ENCODE peak calls at places on chromosomes 5 and 9, in nine cellular contexts. One of them, this sample, is unnamed.

GRCh38 chr9:78601957-78602565 is 305.1 kb downstream of the PSAT1 start:
- DNase-seq in esophagus squamous epithelium: no peak
- DNase-seq in IMR-90: peak; percentile 66
- DNase-seq in transverse colon: no peak
- DNase-seq in astrocyte of the cerebellum: peak; percentile 50
- DNase-seq in AG09309: no peak
- DNase-seq in cardiac fibroblast: peak; percentile 58
- DNase-seq in BJ: no peak
- DNase-seq in left lung: no peak
- DNase-seq in this sample: peak; percentile 73

GRCh38 chr5:150457562-150458240 is 8.2 kb upstream of the RPS14 start:
- DNase-seq in AG09309: no peak
- DNase-seq in cardiac fibroblast: no peak
- DNase-seq in left lung: no peak
- DNase-seq in transverse colon: no peak
- DNase-seq in IMR-90: no peak
- DNase-seq in BJ: no peak
- DNase-seq in astrocyte of the cerebellum: no peak
- DNase-seq in esophagus squamous epithelium: no peak
- DNase-seq in this sample: no peak

GRCh38 chr5:115098041-115098702 is 71.5 kb downstream of the TRIM36 start:
- DNase-seq in IMR-90: peak; percentile 60
- DNase-seq in esophagus squamous epithelium: no peak
- DNase-seq in AG09309: peak; percentile 17
- DNase-seq in cardiac fibroblast: peak; percentile 71
- DNase-seq in astrocyte of the cerebellum: peak; percentile 34
- DNase-seq in BJ: peak; percentile 6
- DNase-seq in transverse colon: peak; percentile 23
- DNase-seq in left lung: no peak
- DNase-seq in this sample: peak; percentile 82

GRCh38 chr5:94969174-94969573 is 315.7 kb downstream of the MCTP1 start:
- DNase-seq in esophagus squamous epithelium: no peak
- DNase-seq in transverse colon: no peak
- DNase-seq in AG09309: no peak
- DNase-seq in IMR-90: peak; percentile 18
- DNase-seq in astrocyte of the cerebellum: peak; percentile 28
- DNase-seq in cardiac fibroblast: peak; percentile 33
- DNase-seq in left lung: no peak
- DNase-seq in BJ: no peak
- DNase-seq in this sample: peak; percentile 75

GRCh38 chr9:136409557-136410455 is 608 bp downstream of the ENTR1 start:
- DNase-seq in BJ: no peak
- DNase-seq in esophagus squamous epithelium: no peak
- DNase-seq in transverse colon: peak; percentile 45
- DNase-seq in astrocyte of the cerebellum: no peak
- DNase-seq in IMR-90: peak; percentile 22
- DNase-seq in left lung: peak; percentile 84
- DNase-seq in cardiac fibroblast: peak; percentile 37
- DNase-seq in AG09309: no peak
- DNase-seq in this sample: peak; percentile 60

GRCh38 chr5:150497989-150498317 is 10.0 kb upstream of the NDST1 start:
- DNase-seq in BJ: no peak
- DNase-seq in cardiac fibroblast: no peak
- DNase-seq in esophagus squamous epithelium: no peak
- DNase-seq in transverse colon: no peak
- DNase-seq in left lung: no peak
- DNase-seq in astrocyte of the cerebellum: no peak
- DNase-seq in IMR-90: no peak
- DNase-seq in AG09309: no peak
- DNase-seq in this sample: no peak

GRCh38 chr5:125409496-125410351 is 663.3 kb upstream of the ZNF608 start:
- DNase-seq in esophagus squamous epithelium: no peak
- DNase-seq in left lung: no peak
- DNase-seq in cardiac fibroblast: peak; percentile 5
- DNase-seq in astrocyte of the cerebellum: no peak
- DNase-seq in transverse colon: no peak
- DNase-seq in BJ: no peak
- DNase-seq in IMR-90: peak; percentile 7
- DNase-seq in AG09309: no peak
- DNase-seq in this sample: peak; percentile 25

GRCh38 chr5:35990524-35990923 is 666 bp downstream of the UGT3A1 start:
- DNase-seq in left lung: no peak
- DNase-seq in cardiac fibroblast: no peak
- DNase-seq in BJ: no peak
- DNase-seq in esophagus squamous epithelium: no peak
- DNase-seq in AG09309: no peak
- DNase-seq in astrocyte of the cerebellum: no peak
- DNase-seq in transverse colon: no peak
- DNase-seq in IMR-90: no peak
- DNase-seq in this sample: no peak

GRCh38 chr5:86971034-86971511 is 296.6 kb upstream of the RASA1 start:
- DNase-seq in astrocyte of the cerebellum: no peak
- DNase-seq in IMR-90: peak; percentile 27
- DNase-seq in transverse colon: no peak
- DNase-seq in esophagus squamous epithelium: no peak
- DNase-seq in BJ: no peak
- DNase-seq in cardiac fibroblast: peak; percentile 54
- DNase-seq in left lung: no peak
- DNase-seq in AG09309: no peak
- DNase-seq in this sample: peak; percentile 53

GRCh38 chr5:14260637-14261036 is 117.5 kb downstream of the TRIO start:
- DNase-seq in IMR-90: no peak
- DNase-seq in BJ: no peak
- DNase-seq in transverse colon: no peak
- DNase-seq in cardiac fibroblast: no peak
- DNase-seq in astrocyte of the cerebellum: no peak
- DNase-seq in esophagus squamous epithelium: no peak
- DNase-seq in AG09309: no peak
- DNase-seq in left lung: no peak
- DNase-seq in this sample: no peak

GRCh38 chr9:87340391-87340790 is 157.3 kb upstream of the DAPK1 start:
- DNase-seq in AG09309: no peak
- DNase-seq in BJ: no peak
- DNase-seq in left lung: no peak
- DNase-seq in transverse colon: no peak
- DNase-seq in astrocyte of the cerebellum: no peak
- DNase-seq in IMR-90: no peak
- DNase-seq in cardiac fibroblast: no peak
- DNase-seq in esophagus squamous epithelium: no peak
- DNase-seq in this sample: no peak

GRCh38 chr9:87337335-87338074 is 160.2 kb upstream of the DAPK1 start:
- DNase-seq in cardiac fibroblast: peak; percentile 59
- DNase-seq in AG09309: no peak
- DNase-seq in BJ: no peak
- DNase-seq in esophagus squamous epithelium: no peak
- DNase-seq in transverse colon: no peak
- DNase-seq in IMR-90: no peak
- DNase-seq in left lung: no peak
- DNase-seq in astrocyte of the cerebellum: peak; percentile 40
- DNase-seq in this sample: peak; percentile 72

GRCh38 chr9:87336914-87337333 is 160.7 kb upstream of the DAPK1 start:
- DNase-seq in esophagus squamous epithelium: no peak
- DNase-seq in left lung: no peak
- DNase-seq in IMR-90: peak; percentile 79
- DNase-seq in BJ: no peak
- DNase-seq in cardiac fibroblast: peak; percentile 94
- DNase-seq in astrocyte of the cerebellum: peak; percentile 84
- DNase-seq in transverse colon: no peak
- DNase-seq in AG09309: peak; percentile 69
- DNase-seq in this sample: peak; percentile 94

GRCh38 chr9:87336407-87336806 is 161.3 kb upstream of the DAPK1 start:
- DNase-seq in AG09309: no peak
- DNase-seq in BJ: no peak
- DNase-seq in cardiac fibroblast: peak; percentile 45
- DNase-seq in IMR-90: no peak
- DNase-seq in esophagus squamous epithelium: no peak
- DNase-seq in transverse colon: no peak
- DNase-seq in astrocyte of the cerebellum: no peak
- DNase-seq in left lung: no peak
- DNase-seq in this sample: peak; percentile 45

GRCh38 chr9:87338075-87338989 is 159.3 kb upstream of the DAPK1 start:
- DNase-seq in left lung: no peak
- DNase-seq in esophagus squamous epithelium: no peak
- DNase-seq in cardiac fibroblast: no peak
- DNase-seq in AG09309: no peak
- DNase-seq in transverse colon: no peak
- DNase-seq in BJ: no peak
- DNase-seq in astrocyte of the cerebellum: no peak
- DNase-seq in IMR-90: no peak
- DNase-seq in this sample: no peak
- H3K4me3 ChIP-seq in left lung: no peak overlapping the region
- H3K4me3 ChIP-seq in esophagus squamous epithelium: no peak overlapping the region
- H3K4me3 ChIP-seq in cardiac fibroblast: no peak overlapping the region
- H3K4me3 ChIP-seq in AG09309: no peak overlapping the region
- H3K4me3 ChIP-seq in transverse colon: no peak overlapping the region
- H3K4me3 ChIP-seq in BJ: no peak overlapping the region
- H3K4me3 ChIP-seq in astrocyte of the cerebellum: no peak overlapping the region
- H3K4me3 ChIP-seq in IMR-90: no peak overlapping the region
- H3K4me3 ChIP-seq in this sample: no peak overlapping the region

GRCh38 chr5:173592050-173592669 is 24.3 kb downstream of the BOD1 start:
- DNase-seq in transverse colon: no peak
- DNase-seq in AG09309: no peak
- DNase-seq in cardiac fibroblast: no peak
- DNase-seq in astrocyte of the cerebellum: no peak
- DNase-seq in esophagus squamous epithelium: no peak
- DNase-seq in IMR-90: no peak
- DNase-seq in BJ: no peak
- DNase-seq in left lung: no peak
- DNase-seq in this sample: peak; percentile 23
- TF ChIP-seq CTCF in transverse colon: peak; percentile 44
- TF ChIP-seq CTCF in AG09309: peak; percentile 42
- TF ChIP-seq CTCF in cardiac fibroblast: peak; percentile 58
- TF ChIP-seq CTCF in astrocyte of the cerebellum: peak; percentile 44
- TF ChIP-seq CTCF in esophagus squamous epithelium: no peak
- TF ChIP-seq CTCF in IMR-90: peak; percentile 32
- TF ChIP-seq CTCF in BJ: peak; percentile 40
- TF ChIP-seq CTCF in left lung: no peak
- TF ChIP-seq CTCF in this sample: peak; percentile 67

GRCh38 chr5:136056336-136056735 is 27.5 kb downstream of the TGFBI start:
- DNase-seq in cardiac fibroblast: no peak
- DNase-seq in esophagus squamous epithelium: no peak
- DNase-seq in AG09309: no peak
- DNase-seq in transverse colon: no peak
- DNase-seq in IMR-90: no peak
- DNase-seq in BJ: no peak
- DNase-seq in astrocyte of the cerebellum: no peak
- DNase-seq in left lung: no peak
- DNase-seq in this sample: no peak

GRCh38 chr5:136053336-136054121 is 24.7 kb downstream of the TGFBI start:
- DNase-seq in astrocyte of the cerebellum: peak; percentile 56
- DNase-seq in AG09309: peak; percentile 81
- DNase-seq in left lung: no peak
- DNase-seq in esophagus squamous epithelium: no peak
- DNase-seq in BJ: peak; percentile 84
- DNase-seq in IMR-90: peak; percentile 97
- DNase-seq in transverse colon: no peak
- DNase-seq in cardiac fibroblast: peak; percentile 81
- DNase-seq in this sample: peak; percentile 94

GRCh38 chr5:136055612-136056302 is 27.0 kb downstream of the TGFBI start:
- DNase-seq in cardiac fibroblast: no peak
- DNase-seq in BJ: no peak
- DNase-seq in IMR-90: no peak
- DNase-seq in transverse colon: no peak
- DNase-seq in astrocyte of the cerebellum: no peak
- DNase-seq in left lung: no peak
- DNase-seq in AG09309: no peak
- DNase-seq in esophagus squamous epithelium: no peak
- DNase-seq in this sample: no peak

GRCh38 chr5:136052692-136053335 is 24.0 kb downstream of the TGFBI start:
- DNase-seq in AG09309: no peak
- DNase-seq in transverse colon: no peak
- DNase-seq in left lung: no peak
- DNase-seq in IMR-90: no peak
- DNase-seq in astrocyte of the cerebellum: no peak
- DNase-seq in esophagus squamous epithelium: no peak
- DNase-seq in BJ: no peak
- DNase-seq in cardiac fibroblast: no peak
- DNase-seq in this sample: no peak

DNA sequence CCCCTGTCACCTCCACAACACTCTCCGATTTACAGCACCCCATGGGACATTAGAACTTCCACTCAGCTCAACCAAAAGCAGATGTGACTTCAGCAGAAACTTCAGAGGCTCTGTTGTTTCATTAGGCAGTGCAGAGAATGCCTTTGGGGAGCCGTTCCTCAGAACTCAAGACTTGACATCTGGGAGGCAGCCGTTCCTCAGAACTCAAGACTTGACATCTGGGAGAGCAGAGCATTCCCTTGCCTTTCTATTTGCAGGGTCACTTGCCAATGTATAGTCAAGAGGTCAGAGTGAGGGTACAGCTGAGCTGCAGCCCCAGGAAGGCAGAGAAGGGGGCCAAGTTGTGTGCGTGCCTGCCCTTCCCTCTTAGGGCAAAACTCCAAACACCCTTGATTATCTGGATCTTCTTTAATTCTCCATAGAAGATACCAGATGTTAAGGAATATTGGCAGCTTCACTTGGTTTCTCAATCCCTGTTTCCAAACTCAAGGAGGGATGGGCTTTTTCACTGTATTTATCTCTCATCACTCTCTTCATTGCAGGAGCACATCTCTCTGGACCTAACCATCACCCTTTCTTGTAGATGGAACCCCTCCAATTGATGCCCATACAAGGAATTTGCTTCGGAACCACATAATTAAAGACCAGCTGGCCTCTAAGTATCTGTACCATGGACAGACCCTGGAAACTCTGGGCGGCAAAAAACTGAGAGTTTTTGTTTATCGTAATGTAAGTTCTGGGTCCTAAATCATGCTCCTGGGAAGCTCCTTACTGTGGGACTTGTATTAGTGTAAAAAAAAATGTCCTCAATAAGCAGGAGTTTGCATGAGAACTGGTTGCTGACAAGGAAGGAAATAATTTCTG is 25.6 kb downstream of the TGFBI start:
- DNase-seq in transverse colon: no peak
- DNase-seq in left lung: no peak
- DNase-seq in AG09309: no peak
- DNase-seq in esophagus squamous epithelium: no peak
- DNase-seq in IMR-90: peak; percentile 49
- DNase-seq in astrocyte of the cerebellum: no peak
- DNase-seq in cardiac fibroblast: peak; percentile 49
- DNase-seq in BJ: no peak
- DNase-seq in this sample: peak; percentile 57
- H3K4me3 ChIP-seq in transverse colon: no peak overlapping the region
- H3K4me3 ChIP-seq in left lung: no peak overlapping the region
- H3K4me3 ChIP-seq in AG09309: no peak overlapping the region
- H3K4me3 ChIP-seq in esophagus squamous epithelium: no peak overlapping the region
- H3K4me3 ChIP-seq in IMR-90: no peak overlapping the region
- H3K4me3 ChIP-seq in astrocyte of the cerebellum: no peak overlapping the region
- H3K4me3 ChIP-seq in cardiac fibroblast: no peak overlapping the region
- H3K4me3 ChIP-seq in BJ: no peak overlapping the region
- H3K4me3 ChIP-seq in this sample: no peak overlapping the region

DNA sequence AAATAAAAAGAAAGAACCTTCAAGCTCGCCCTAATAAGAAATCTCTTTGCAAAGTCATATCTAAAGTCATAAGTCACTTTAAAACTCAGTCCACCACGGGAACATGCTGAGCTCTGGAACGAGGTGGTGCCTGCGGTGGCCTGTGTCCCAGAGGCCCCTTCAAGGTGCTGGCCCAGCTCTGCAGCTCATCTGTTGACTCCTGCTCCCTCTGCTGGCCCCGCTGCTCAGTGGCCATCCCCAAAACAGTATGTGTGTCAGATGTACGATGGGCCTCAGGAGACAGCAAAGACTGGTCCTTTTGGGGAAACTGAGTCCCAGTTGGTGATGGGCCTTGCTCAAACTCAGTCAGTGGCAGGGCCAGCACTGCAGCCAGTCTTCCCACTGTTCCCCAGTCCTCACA is 22.8 kb upstream of the FOXB2 start:
- DNase-seq in astrocyte of the cerebellum: no peak
- DNase-seq in BJ: no peak
- DNase-seq in transverse colon: no peak
- DNase-seq in esophagus squamous epithelium: no peak
- DNase-seq in left lung: no peak
- DNase-seq in cardiac fibroblast: peak; percentile 55
- DNase-seq in AG09309: no peak
- DNase-seq in IMR-90: peak; percentile 21
- DNase-seq in this sample: peak; percentile 54
- TF ChIP-seq CTCF in astrocyte of the cerebellum: peak; percentile 85
- TF ChIP-seq CTCF in BJ: peak; percentile 78
- TF ChIP-seq CTCF in transverse colon: peak; percentile 30
- TF ChIP-seq CTCF in esophagus squamous epithelium: no peak
- TF ChIP-seq CTCF in left lung: peak; percentile 21
- TF ChIP-seq CTCF in cardiac fibroblast: peak; percentile 82
- TF ChIP-seq CTCF in AG09309: peak; percentile 76
- TF ChIP-seq CTCF in IMR-90: peak; percentile 49
- TF ChIP-seq CTCF in this sample: peak; percentile 83

This sample was measured in choroid plexus epithelial cell.